ENCODE peak calls at places on chromosomes 5 and 9, in eight cellular contexts. L is GM13977; V is stimulated activated CD8-positive, alpha-beta memory T cell treated with anti-CD3 and anti-CD28 coated beads, Interleukin-4, amount 100 ng/mL, for 24 hours; M is thyroid gland; B is renal cortical epithelial cell; I is stromal cell of bone marrow; C is colonic mucosa; N is activated naive CD4-positive, alpha-beta T cell treated with anti-CD3 and anti-CD28 coated beads, Interleukin-2, amount 50 U/mL, for 16 hours. H is an unnamed sample.

GRCh38 chr5:151026674-151027073 is 6.3 kb downstream of the GPX3 start:
- DNase-seq in N (no peak), B (no peak), L (no peak), I (no peak), C (no peak), M (peak; percentile 40), V (no peak), H (no peak)

GRCh38 chr5:86546050-86546449 is 71.7 kb upstream of the COX7C start:
- DNase-seq in M (no peak), L (no peak), V (no peak), I (no peak), N (no peak), B (no peak), C (no peak), H (no peak)

GRCh38 chr5:55446690-55447351 is 87.9 kb downstream of the PLPP1 start:
- DNase-seq in V (no peak), L (no peak), M (no peak), B (no peak), C (no peak), N (no peak), I (no peak), H (no peak)

GRCh38 chr5:180628827-180629702 is 20.3 kb downstream of the FLT4 start:
- DNase-seq in L (no peak), B (no peak), V (no peak), M (no peak), I (no peak), C (no peak), N (no peak), H (no peak)

GRCh38 chr5:169299651-169300467 is 1.1 kb downstream of the SLIT3 start:
- DNase-seq in I (no peak), V (no peak), M (peak; percentile 50), B (no peak), L (no peak), N (no peak), C (no peak), H (no peak)

GRCh38 chr5:123755587-123756324 is 243.8 kb downstream of the CSNK1G3 start:
- DNase-seq in N (no peak), L (no peak), I (no peak), B (peak; percentile 59), M (no peak), V (no peak), C (no peak), H (no peak)

GRCh38 chr9:93589688-93590087 is 13.3 kb downstream of the PHF2 start:
- DNase-seq in L (no peak), M (peak; percentile 60), V (no peak), I (no peak), N (no peak), B (peak; percentile 64), C (no peak), H (no peak)

GRCh38 chr5:86866036-86866435 is 248.3 kb downstream of the COX7C start:
- DNase-seq in V (no peak), C (no peak), I (no peak), L (no peak), N (no peak), M (no peak), B (no peak), H (no peak)

GRCh38 chr9:93826209-93826608 is 128.9 kb downstream of the BARX1 start:
- DNase-seq in V (peak; percentile 22), B (no peak), N (peak; percentile 55), I (no peak), L (peak; percentile 48), C (peak; percentile 52), M (no peak), H (no peak)

GRCh38 chr5:143065185-143065584 is 295.0 kb downstream of the ARHGAP26 start:
- DNase-seq in N (no peak), M (no peak), V (no peak), I (no peak), C (no peak), L (no peak), B (no peak), H (peak; percentile 35)

GRCh38 chr5:152532714-152533113 is 127.6 kb upstream of the NMUR2 start:
- DNase-seq in I (peak; percentile 40), V (no peak), M (no peak), L (no peak), B (peak; percentile 68), N (no peak), C (no peak), H (no peak)

GRCh38 chr5:115579216-115579615 is 23.1 kb downstream of the TICAM2 start:
- DNase-seq in N (no peak), I (no peak), L (no peak), B (no peak), M (no peak), V (no peak), C (no peak), H (no peak)

H was measured in HL-60.